ENCODE peak calls at places on chromosomes 11 and 22, in nine cellular contexts. One of them, this sample, is unnamed.

GRCh38 chr11:115226556-115226955 is 277.7 kb downstream of the CADM1 start:
- DNase-seq in brain microvascular endothelial cell: peak; percentile 90
- DNase-seq in lower lobe of right lung: peak; percentile 49
- DNase-seq in BJ: peak; percentile 58
- DNase-seq in transverse colon: no peak
- DNase-seq in uterus: no peak
- DNase-seq in upper lobe of right lung: no peak
- DNase-seq in hepatocyte: peak; percentile 14
- DNase-seq in left ventricle myocardium inferior: no peak
- DNase-seq in this sample: no peak

GRCh38 chr11:104764718-104765045 is 133.6 kb downstream of the CASP12 start:
- DNase-seq in brain microvascular endothelial cell: no peak
- DNase-seq in lower lobe of right lung: no peak
- DNase-seq in upper lobe of right lung: no peak
- DNase-seq in left ventricle myocardium inferior: no peak
- DNase-seq in hepatocyte: no peak
- DNase-seq in uterus: no peak
- DNase-seq in transverse colon: no peak
- DNase-seq in BJ: no peak
- DNase-seq in this sample: no peak

GRCh38 chr11:46918778-46919513 is 596 bp upstream of the LRP4 start:
- DNase-seq in BJ: no peak
- DNase-seq in brain microvascular endothelial cell: no peak
- DNase-seq in transverse colon: peak; percentile 15
- DNase-seq in upper lobe of right lung: no peak
- DNase-seq in left ventricle myocardium inferior: no peak
- DNase-seq in hepatocyte: no peak
- DNase-seq in uterus: no peak
- DNase-seq in lower lobe of right lung: no peak
- DNase-seq in this sample: no peak

GRCh38 chr11:4539603-4540219 is 5.3 kb upstream of the OR52M1 start:
- DNase-seq in uterus: peak; percentile 19
- DNase-seq in lower lobe of right lung: peak; percentile 62
- DNase-seq in transverse colon: peak; percentile 59
- DNase-seq in upper lobe of right lung: peak; percentile 70
- DNase-seq in BJ: no peak
- DNase-seq in hepatocyte: peak; percentile 67
- DNase-seq in left ventricle myocardium inferior: peak; percentile 21
- DNase-seq in brain microvascular endothelial cell: peak; percentile 45
- DNase-seq in this sample: peak; percentile 32

GRCh38 chr22:48993655-48994054 is 834.0 kb downstream of the BRD1 start:
- DNase-seq in uterus: no peak
- DNase-seq in upper lobe of right lung: peak; percentile 31
- DNase-seq in transverse colon: no peak
- DNase-seq in left ventricle myocardium inferior: no peak
- DNase-seq in hepatocyte: no peak
- DNase-seq in BJ: no peak
- DNase-seq in lower lobe of right lung: no peak
- DNase-seq in brain microvascular endothelial cell: no peak
- DNase-seq in this sample: no peak

GRCh38 chr11:74849525-74850391 is 99.1 kb downstream of the XRRA1 start:
- DNase-seq in uterus: no peak
- DNase-seq in upper lobe of right lung: no peak
- DNase-seq in left ventricle myocardium inferior: no peak
- DNase-seq in transverse colon: no peak
- DNase-seq in lower lobe of right lung: no peak
- DNase-seq in BJ: peak; percentile 8
- DNase-seq in hepatocyte: no peak
- DNase-seq in brain microvascular endothelial cell: peak; percentile 72
- DNase-seq in this sample: no peak

GRCh38 chr22:35156945-35157344 is 91.0 kb downstream of the ISX start:
- DNase-seq in transverse colon: no peak
- DNase-seq in left ventricle myocardium inferior: no peak
- DNase-seq in hepatocyte: no peak
- DNase-seq in upper lobe of right lung: peak; percentile 45
- DNase-seq in BJ: no peak
- DNase-seq in brain microvascular endothelial cell: no peak
- DNase-seq in uterus: no peak
- DNase-seq in lower lobe of right lung: no peak
- DNase-seq in this sample: no peak

GRCh38 chr11:110198031-110198729 is 98.2 kb downstream of the RDX start:
- DNase-seq in left ventricle myocardium inferior: no peak
- DNase-seq in upper lobe of right lung: no peak
- DNase-seq in lower lobe of right lung: no peak
- DNase-seq in hepatocyte: no peak
- DNase-seq in uterus: no peak
- DNase-seq in transverse colon: no peak
- DNase-seq in BJ: no peak
- DNase-seq in brain microvascular endothelial cell: no peak
- DNase-seq in this sample: no peak

GRCh38 chr11:42576318-42576717 is 735.5 kb upstream of the API5 start:
- DNase-seq in transverse colon: no peak
- DNase-seq in hepatocyte: no peak
- DNase-seq in BJ: no peak
- DNase-seq in left ventricle myocardium inferior: no peak
- DNase-seq in uterus: no peak
- DNase-seq in upper lobe of right lung: no peak
- DNase-seq in lower lobe of right lung: no peak
- DNase-seq in brain microvascular endothelial cell: no peak
- DNase-seq in this sample: no peak

GRCh38 chr11:84398017-84398626 is 1112.0 kb upstream of the CCDC90B start:
- DNase-seq in hepatocyte: peak; percentile 32
- DNase-seq in transverse colon: no peak
- DNase-seq in uterus: no peak
- DNase-seq in upper lobe of right lung: no peak
- DNase-seq in BJ: no peak
- DNase-seq in left ventricle myocardium inferior: no peak
- DNase-seq in lower lobe of right lung: no peak
- DNase-seq in brain microvascular endothelial cell: peak; percentile 36
- DNase-seq in this sample: peak; percentile 18

GRCh38 chr22:49960967-49961600 is 512 bp downstream of the PIM3 start:
- DNase-seq in upper lobe of right lung: peak; percentile 81
- DNase-seq in left ventricle myocardium inferior: peak; percentile 48
- DNase-seq in BJ: no peak
- DNase-seq in transverse colon: peak; percentile 55
- DNase-seq in lower lobe of right lung: peak; percentile 74
- DNase-seq in uterus: peak; percentile 50
- DNase-seq in hepatocyte: peak; percentile 68
- DNase-seq in brain microvascular endothelial cell: peak; percentile 11
- DNase-seq in this sample: peak; percentile 75

GRCh38 chr11:120854988-120855387 is 168.9 kb upstream of the TBCEL start:
- DNase-seq in left ventricle myocardium inferior: no peak
- DNase-seq in lower lobe of right lung: no peak
- DNase-seq in transverse colon: no peak
- DNase-seq in hepatocyte: no peak
- DNase-seq in upper lobe of right lung: no peak
- DNase-seq in uterus: no peak
- DNase-seq in BJ: no peak
- DNase-seq in brain microvascular endothelial cell: no peak
- DNase-seq in this sample: no peak

GRCh38 chr22:35072939-35073338 is 7.0 kb downstream of the ISX start:
- DNase-seq in brain microvascular endothelial cell: no peak
- DNase-seq in BJ: no peak
- DNase-seq in uterus: no peak
- DNase-seq in hepatocyte: peak; percentile 47
- DNase-seq in lower lobe of right lung: no peak
- DNase-seq in left ventricle myocardium inferior: no peak
- DNase-seq in transverse colon: no peak
- DNase-seq in upper lobe of right lung: no peak
- DNase-seq in this sample: no peak

GRCh38 chr11:11618973-11619435 is 2.8 kb downstream of the GALNT18 start:
- DNase-seq in BJ: no peak
- DNase-seq in lower lobe of right lung: no peak
- DNase-seq in left ventricle myocardium inferior: no peak
- DNase-seq in upper lobe of right lung: no peak
- DNase-seq in brain microvascular endothelial cell: no peak
- DNase-seq in hepatocyte: peak; percentile 13
- DNase-seq in transverse colon: no peak
- DNase-seq in uterus: no peak
- DNase-seq in this sample: no peak

GRCh38 chr22:31872209-31872608 is 72.1 kb upstream of the YWHAH start:
- DNase-seq in lower lobe of right lung: no peak
- DNase-seq in BJ: no peak
- DNase-seq in left ventricle myocardium inferior: no peak
- DNase-seq in brain microvascular endothelial cell: no peak
- DNase-seq in upper lobe of right lung: no peak
- DNase-seq in uterus: no peak
- DNase-seq in hepatocyte: no peak
- DNase-seq in transverse colon: no peak
- DNase-seq in this sample: peak; percentile 23

DNA sequence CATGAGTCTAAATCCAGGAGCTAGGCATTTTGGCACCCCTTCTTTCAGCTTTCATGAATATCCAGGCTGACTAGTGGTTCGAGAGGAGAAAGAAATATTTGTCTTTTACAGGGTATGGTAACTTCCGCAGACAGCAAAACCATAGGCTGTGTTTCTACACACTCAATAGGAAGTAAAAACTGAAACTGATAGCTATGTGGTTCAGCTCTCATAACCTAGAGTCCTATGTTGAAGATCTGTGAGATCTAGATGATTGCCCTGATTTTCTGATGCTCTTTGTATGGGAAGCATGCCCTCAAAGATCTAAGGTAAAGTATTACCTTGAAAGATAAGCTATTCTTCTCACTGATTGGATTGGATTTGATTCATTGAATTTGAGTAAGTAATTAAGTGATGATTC is 118.3 kb downstream of the CD44 start:
- DNase-seq in uterus: no peak
- DNase-seq in hepatocyte: no peak
- DNase-seq in left ventricle myocardium inferior: no peak
- DNase-seq in upper lobe of right lung: no peak
- DNase-seq in lower lobe of right lung: no peak
- DNase-seq in BJ: no peak
- DNase-seq in transverse colon: no peak
- DNase-seq in brain microvascular endothelial cell: no peak
- DNase-seq in this sample: peak; percentile 69
- H3K4me3 ChIP-seq in uterus: no peak overlapping the region
- H3K4me3 ChIP-seq in hepatocyte: no peak overlapping the region
- H3K4me3 ChIP-seq in left ventricle myocardium inferior: no peak overlapping the region
- H3K4me3 ChIP-seq in upper lobe of right lung: no peak overlapping the region
- H3K4me3 ChIP-seq in lower lobe of right lung: no peak overlapping the region
- H3K4me3 ChIP-seq in BJ: no peak overlapping the region
- H3K4me3 ChIP-seq in transverse colon: no peak overlapping the region
- H3K4me3 ChIP-seq in brain microvascular endothelial cell: no peak overlapping the region
- H3K4me3 ChIP-seq in this sample: no peak overlapping the region

GRCh38 chr11:2406476-2406875 is 5.9 kb downstream of the TSSC4 start:
- DNase-seq in left ventricle myocardium inferior: no peak
- DNase-seq in uterus: no peak
- DNase-seq in brain microvascular endothelial cell: no peak
- DNase-seq in BJ: no peak
- DNase-seq in lower lobe of right lung: no peak
- DNase-seq in transverse colon: no peak
- DNase-seq in hepatocyte: no peak
- DNase-seq in upper lobe of right lung: no peak
- DNase-seq in this sample: no peak
- H3K4me3 ChIP-seq in left ventricle myocardium inferior: no peak overlapping the region
- H3K4me3 ChIP-seq in uterus: no peak overlapping the region
- H3K4me3 ChIP-seq in brain microvascular endothelial cell: no peak overlapping the region
- H3K4me3 ChIP-seq in BJ: no peak overlapping the region
- H3K4me3 ChIP-seq in lower lobe of right lung: no peak overlapping the region
- H3K4me3 ChIP-seq in transverse colon: no peak overlapping the region
- H3K4me3 ChIP-seq in hepatocyte: no peak overlapping the region
- H3K4me3 ChIP-seq in upper lobe of right lung: no peak overlapping the region
- H3K4me3 ChIP-seq in this sample: no peak overlapping the region

GRCh38 chr11:64659417-64660144 is 63.4 kb downstream of the NRXN2 start:
- DNase-seq in upper lobe of right lung: no peak
- DNase-seq in BJ: peak; percentile 84
- DNase-seq in uterus: no peak
- DNase-seq in left ventricle myocardium inferior: no peak
- DNase-seq in lower lobe of right lung: peak; percentile 22
- DNase-seq in brain microvascular endothelial cell: peak; percentile 87
- DNase-seq in transverse colon: no peak
- DNase-seq in hepatocyte: no peak
- DNase-seq in this sample: no peak

GRCh38 chr11:64661622-64662021 is 61.4 kb downstream of the NRXN2 start:
- DNase-seq in BJ: no peak
- DNase-seq in left ventricle myocardium inferior: no peak
- DNase-seq in hepatocyte: no peak
- DNase-seq in upper lobe of right lung: no peak
- DNase-seq in lower lobe of right lung: peak; percentile 18
- DNase-seq in transverse colon: no peak
- DNase-seq in uterus: no peak
- DNase-seq in brain microvascular endothelial cell: no peak
- DNase-seq in this sample: no peak

GRCh38 chr11:64660205-64660604 is 62.8 kb downstream of the NRXN2 start:
- DNase-seq in upper lobe of right lung: no peak
- DNase-seq in BJ: no peak
- DNase-seq in uterus: no peak
- DNase-seq in lower lobe of right lung: peak; percentile 24
- DNase-seq in transverse colon: no peak
- DNase-seq in left ventricle myocardium inferior: no peak
- DNase-seq in hepatocyte: no peak
- DNase-seq in brain microvascular endothelial cell: no peak
- DNase-seq in this sample: no peak

GRCh38 chr11:64660706-64661105 is 62.3 kb downstream of the NRXN2 start:
- DNase-seq in BJ: no peak
- DNase-seq in upper lobe of right lung: no peak
- DNase-seq in brain microvascular endothelial cell: no peak
- DNase-seq in hepatocyte: no peak
- DNase-seq in lower lobe of right lung: peak; percentile 24
- DNase-seq in transverse colon: no peak
- DNase-seq in uterus: no peak
- DNase-seq in left ventricle myocardium inferior: no peak
- DNase-seq in this sample: no peak

DNA sequence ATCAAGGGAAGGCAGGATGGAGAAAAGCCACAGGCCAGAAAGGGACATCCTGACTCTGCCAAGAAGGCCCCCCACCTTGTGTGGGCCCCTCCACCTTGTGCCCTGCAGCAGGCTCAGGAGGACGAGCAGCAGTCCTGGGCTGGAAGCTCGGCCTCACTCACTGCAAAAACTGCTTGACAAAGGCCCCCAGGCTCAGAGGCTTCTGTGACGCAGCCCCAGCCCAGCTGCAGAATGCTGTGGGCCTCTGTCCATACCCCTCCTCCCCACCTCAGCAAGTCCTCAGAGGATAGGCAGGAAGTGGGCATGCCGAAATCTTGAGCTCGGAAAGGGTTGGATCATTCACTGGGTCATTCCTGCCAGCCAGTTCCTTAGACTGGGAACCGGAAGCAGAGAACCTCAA is 61.9 kb downstream of the NRXN2 start:
- DNase-seq in BJ: no peak
- DNase-seq in lower lobe of right lung: peak; percentile 31
- DNase-seq in hepatocyte: peak; percentile 42
- DNase-seq in uterus: no peak
- DNase-seq in left ventricle myocardium inferior: peak; percentile 40
- DNase-seq in brain microvascular endothelial cell: peak; percentile 27
- DNase-seq in upper lobe of right lung: no peak
- DNase-seq in transverse colon: no peak
- DNase-seq in this sample: no peak
- H3K4me3 ChIP-seq in BJ: no peak overlapping the region
- H3K4me3 ChIP-seq in lower lobe of right lung: no peak overlapping the region
- H3K4me3 ChIP-seq in hepatocyte: no peak overlapping the region
- H3K4me3 ChIP-seq in uterus: no peak overlapping the region
- H3K4me3 ChIP-seq in left ventricle myocardium inferior: peak overlapping the region; percentile 38
- H3K4me3 ChIP-seq in brain microvascular endothelial cell: no peak overlapping the region
- H3K4me3 ChIP-seq in upper lobe of right lung: no peak overlapping the region
- H3K4me3 ChIP-seq in transverse colon: no peak overlapping the region
- H3K4me3 ChIP-seq in this sample: no peak overlapping the region

GRCh38 chr11:106263527-106263926 is 186.1 kb downstream of the AASDHPPT start:
- DNase-seq in left ventricle myocardium inferior: no peak
- DNase-seq in lower lobe of right lung: no peak
- DNase-seq in hepatocyte: no peak
- DNase-seq in upper lobe of right lung: no peak
- DNase-seq in BJ: no peak
- DNase-seq in uterus: no peak
- DNase-seq in transverse colon: no peak
- DNase-seq in brain microvascular endothelial cell: no peak
- DNase-seq in this sample: no peak

GRCh38 chr11:106262852-106263251 is 185.4 kb downstream of the AASDHPPT start:
- DNase-seq in hepatocyte: no peak
- DNase-seq in uterus: no peak
- DNase-seq in brain microvascular endothelial cell: peak; percentile 48
- DNase-seq in BJ: no peak
- DNase-seq in upper lobe of right lung: no peak
- DNase-seq in lower lobe of right lung: no peak
- DNase-seq in transverse colon: no peak
- DNase-seq in left ventricle myocardium inferior: no peak
- DNase-seq in this sample: no peak
- H3K4me3 ChIP-seq in hepatocyte: no peak overlapping the region
- H3K4me3 ChIP-seq in uterus: no peak overlapping the region
- H3K4me3 ChIP-seq in brain microvascular endothelial cell: no peak overlapping the region
- H3K4me3 ChIP-seq in BJ: no peak overlapping the region
- H3K4me3 ChIP-seq in upper lobe of right lung: no peak overlapping the region
- H3K4me3 ChIP-seq in lower lobe of right lung: no peak overlapping the region
- H3K4me3 ChIP-seq in transverse colon: no peak overlapping the region
- H3K4me3 ChIP-seq in left ventricle myocardium inferior: no peak overlapping the region
- H3K4me3 ChIP-seq in this sample: no peak overlapping the region